ENCODE peak calls at places on chromosomes 7 and 10, in five cellular contexts. D is HepG2, T is esophagus muscularis mucosa, B is GM12878, J is SK-N-SH. P is an unnamed sample.

GRCh38 chr7:143372070-143372469 is 9.1 kb upstream of the ZYX start:
- DNase-seq in D (no peak), T (no peak), B (no peak), J (no peak), P (peak)

GRCh38 chr10:34047389-34047788 is 712.9 kb upstream of the NRP1 start:
- DNase-seq in D (no peak), T (no peak), B (no peak), J (no peak), P (no peak)

GRCh38 chr7:27901028-27901760 is 161.2 kb downstream of the TAX1BP1 start:
- DNase-seq in D (no peak), T (no peak), B (peak), J (no peak), P (no peak)

GRCh38 chr10:121559321-121559720 is 38.9 kb downstream of the FGFR2 start:
- DNase-seq in D (no peak), T (no peak), B (no peak), J (peak), P (no peak)

GRCh38 chr10:26410356-26410755 is 27.8 kb upstream of the APBB1IP start:
- DNase-seq in D (no peak), T (peak), B (no peak), J (no peak), P (no peak)

GRCh38 chr7:95686109-95686508 is 86.2 kb upstream of the DYNC1I1 start:
- DNase-seq in D (peak), T (no peak), B (no peak), J (peak), P (peak)

GRCh38 chr10:34102237-34102673 is 712.8 kb downstream of the PARD3 start:
- DNase-seq in D (no peak), T (peak), B (no peak), J (peak), P (peak)

GRCh38 chr10:30284860-30285594 is 64.1 kb downstream of the MTPAP start:
- DNase-seq in D (no peak), T (no peak), B (peak), J (peak), P (no peak)

GRCh38 chr7:102045681-102046372 is 228.4 kb downstream of the CUX1 start:
- DNase-seq in D (no peak), T (no peak), B (peak), J (peak), P (no peak)

GRCh38 chr10:13349776-13350274 is 1.7 kb upstream of the SEPHS1 start:
- DNase-seq in D (no peak), T (no peak), B (no peak), J (peak), P (peak)

GRCh38 chr10:7085913-7086589 is 324.8 kb downstream of the SFMBT2 start:
- DNase-seq in D (no peak), T (no peak), B (no peak), J (no peak), P (no peak)

GRCh38 chr7:81632418-81632817 is 137.4 kb downstream of the HGF start:
- DNase-seq in D (no peak), T (no peak), B (no peak), J (no peak), P (no peak)

GRCh38 chr10:121444515-121444914 is 153.7 kb downstream of the FGFR2 start:
- DNase-seq in D (no peak), T (no peak), B (no peak), J (no peak), P (no peak)

GRCh38 chr7:153090757-153091156 is 331.2 kb downstream of the ACTR3B start:
- DNase-seq in D (no peak), T (no peak), B (no peak), J (no peak), P (no peak)

GRCh38 chr7:3138206-3138605 is 94.5 kb upstream of the CARD11 start:
- DNase-seq in D (no peak), T (no peak), B (no peak), J (no peak), P (no peak)

GRCh38 chr10:59654007-59654406 is 55.6 kb downstream of the SLC16A9 start:
- DNase-seq in D (no peak), T (no peak), B (no peak), J (no peak), P (no peak)

GRCh38 chr10:22230331-22230833 is 12.6 kb upstream of the EBLN1 start:
- DNase-seq in D (no peak), T (no peak), B (no peak), J (peak), P (no peak)

GRCh38 chr10:88664142-88664541 is at the start of gene LIPF:
- DNase-seq in D (no peak), T (no peak), B (no peak), J (no peak), P (no peak)

GRCh38 chr7:47039899-47040298 is 542.0 kb downstream of the TNS3 start:
- DNase-seq in D (no peak), T (peak), B (no peak), J (no peak), P (no peak)

GRCh38 chr10:34305189-34305588 is 509.9 kb downstream of the PARD3 start:
- DNase-seq in D (peak), T (no peak), B (no peak), J (no peak), P (no peak)

GRCh38 chr10:22252801-22253577 is 35.2 kb upstream of the EBLN1 start:
- DNase-seq in D (no peak), T (no peak), B (no peak), J (no peak), P (peak)

GRCh38 chr7:100674441-100675407 is 1.2 kb downstream of the GNB2 start:
- DNase-seq in D (no peak), T (no peak), B (no peak), J (peak), P (peak)

GRCh38 chr10:124734311-124735166 is 9.6 kb downstream of the FAM53B start:
- DNase-seq in D (no peak), T (peak), B (no peak), J (no peak), P (no peak)

GRCh38 chr10:88986549-88987242 is 3.9 kb upstream of the FAS start:
- DNase-seq in D (peak), T (no peak), B (no peak), J (peak), P (no peak)

GRCh38 chr7:22129166-22129565 is 183.5 kb upstream of the CDCA7L start:
- DNase-seq in D (no peak), T (no peak), B (no peak), J (no peak), P (no peak)

GRCh38 chr7:66356277-66356721 is 151.2 kb downstream of the TPST1 start:
- DNase-seq in D (no peak), T (no peak), B (no peak), J (no peak), P (no peak)

GRCh38 chr7:43761919-43762318 is 3.4 kb downstream of the BLVRA start:
- DNase-seq in D (no peak), T (peak), B (no peak), J (no peak), P (no peak)

GRCh38 chr7:777679-778078 is 50.6 kb upstream of the PRKAR1B start:
- DNase-seq in D (no peak), T (no peak), B (no peak), J (no peak), P (no peak)

DNA sequence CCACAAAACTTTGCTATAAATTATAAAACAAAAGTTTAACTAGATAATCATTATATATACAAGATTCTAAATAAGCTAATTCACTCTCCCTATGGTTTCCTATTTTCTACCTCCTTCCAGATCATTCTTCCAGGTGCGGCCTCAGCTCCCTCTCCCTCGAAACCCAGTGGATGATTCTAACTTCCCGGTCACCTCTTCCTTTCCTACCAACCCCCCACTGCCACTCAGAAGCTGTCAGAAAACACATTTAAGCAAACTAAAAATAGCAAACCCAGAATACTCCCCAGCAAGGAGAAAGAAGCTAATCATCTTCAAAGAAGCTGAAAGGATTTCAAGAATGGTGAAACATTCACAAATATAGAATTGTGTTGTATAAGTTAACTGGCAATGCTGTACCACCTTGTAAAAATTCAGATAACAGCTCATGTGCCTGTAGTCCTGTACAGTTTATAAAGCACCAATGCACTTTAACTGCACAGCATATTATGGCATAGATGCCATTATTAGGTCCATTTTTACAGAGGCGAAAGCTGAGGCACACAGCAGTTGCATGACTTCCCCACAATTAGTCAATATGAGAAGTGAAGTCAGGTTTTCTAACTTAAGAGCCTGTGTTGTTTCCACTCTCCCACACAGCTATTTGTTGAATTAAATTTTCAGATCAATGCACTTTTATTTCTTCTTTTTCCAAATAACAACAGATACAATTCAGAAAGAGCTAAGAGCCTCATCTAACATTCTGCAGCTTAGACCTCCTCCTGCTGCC is 13.7 kb upstream of the DNTT start:
- DNase-seq in D (no peak), T (no peak), B (peak), J (no peak), P (no peak)
- TF ChIP-seq POLR2AphosphoS5 in D (no peak), T (no peak), B (no peak), J (no peak), P (no peak)

DNA sequence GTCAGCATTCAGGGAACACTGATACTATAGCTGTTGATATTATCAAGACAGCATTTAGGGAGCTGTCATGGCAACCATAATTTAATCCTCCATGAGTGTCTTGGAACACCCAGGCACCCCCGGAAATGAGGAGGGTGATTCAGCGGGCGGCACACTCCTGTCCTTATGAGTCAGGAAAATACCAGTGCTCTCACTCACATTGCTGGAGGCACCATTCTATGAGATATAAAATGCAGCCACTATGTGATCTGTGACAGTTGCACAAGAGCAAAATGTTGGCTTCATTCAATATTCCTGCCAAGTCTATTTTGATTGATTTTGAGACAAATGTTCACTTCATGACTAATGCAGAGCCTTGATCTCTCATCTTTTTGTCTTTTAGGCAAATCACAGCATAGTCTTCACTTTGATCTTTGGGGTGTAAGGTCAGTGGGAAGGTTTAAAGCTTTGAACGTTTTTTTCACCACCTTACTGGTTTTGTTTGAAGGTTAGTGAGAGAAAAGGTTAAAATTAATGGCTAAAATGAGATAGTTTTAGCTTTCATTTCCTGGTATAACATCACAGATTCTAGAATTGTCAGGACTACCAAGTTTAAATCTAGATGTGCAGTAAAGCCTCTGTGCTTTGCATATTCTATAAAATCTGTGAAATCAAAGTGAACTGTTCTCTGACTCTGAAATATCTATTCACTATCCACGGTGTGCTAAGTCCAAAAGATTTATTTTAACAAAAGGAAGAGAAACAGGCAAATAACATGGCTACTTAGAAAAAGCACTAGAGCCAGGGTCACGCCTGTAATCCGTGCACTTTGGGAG is 12.4 kb upstream of the ARHGAP12 start:
- DNase-seq in D (peak), T (no peak), B (no peak), J (peak), P (no peak)
- TF ChIP-seq EP300 in D (peak), T (no peak), B (no peak), J (peak), P (no peak)

DNA sequence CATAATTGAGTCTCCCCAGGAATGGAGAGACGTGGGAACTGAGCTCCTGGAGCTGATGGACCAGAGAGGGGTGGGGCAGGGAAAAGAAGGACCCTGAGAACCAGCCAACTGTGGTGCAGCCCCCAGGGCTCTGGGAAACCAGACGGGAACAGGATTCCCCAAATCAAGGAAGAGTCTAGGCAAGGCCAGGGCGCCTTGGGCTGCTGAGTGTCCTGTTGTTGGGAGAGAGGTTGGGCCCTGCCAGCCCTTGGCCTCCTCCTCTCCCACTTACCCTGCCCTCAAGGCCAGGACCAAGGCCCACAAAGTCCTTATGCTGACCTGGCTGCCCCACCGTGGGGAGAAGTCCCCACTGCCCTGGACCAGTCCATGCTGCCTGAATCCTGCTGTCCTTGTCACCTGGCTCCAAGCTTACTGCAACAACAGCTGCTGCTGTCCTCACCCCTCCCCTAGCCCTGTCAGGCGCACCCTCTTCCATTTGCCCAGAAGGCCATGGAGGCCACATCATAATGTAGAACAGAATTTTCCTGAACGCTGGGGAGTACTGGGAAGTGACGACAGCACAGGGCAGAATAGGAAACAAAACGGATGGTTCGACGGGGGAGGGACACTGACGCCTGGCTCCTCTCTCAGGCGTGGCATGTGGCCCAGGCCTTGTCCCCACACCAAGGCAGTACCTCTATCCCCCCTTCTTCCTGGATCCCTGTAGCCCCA is 132.9 kb upstream of the ZMIZ1 start:
- DNase-seq in D (no peak), T (no peak), B (no peak), J (no peak), P (no peak)
- TF ChIP-seq POLR2AphosphoS5 in D (no peak), T (no peak), B (no peak), J (no peak), P (no peak)

DNA sequence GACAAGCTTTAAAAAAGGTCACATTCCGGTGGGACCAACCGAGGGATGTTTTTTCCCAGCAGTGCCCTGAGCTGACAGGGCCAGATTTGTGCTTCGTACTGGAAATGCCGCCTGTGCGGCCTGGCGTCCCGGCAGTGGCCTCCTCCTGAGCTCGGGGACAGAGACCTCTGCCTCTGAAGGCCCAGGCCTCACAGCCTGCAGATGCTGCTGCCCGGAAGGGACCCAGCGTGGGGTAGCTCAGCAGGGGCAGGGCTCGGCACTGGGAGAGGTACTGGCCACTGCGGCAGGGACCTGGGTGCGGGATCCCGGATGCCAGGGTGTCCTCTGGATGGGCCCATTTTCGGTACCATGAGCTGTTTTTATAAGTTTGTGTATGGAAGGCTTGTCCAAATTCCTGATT is 52.4 kb upstream of the CFAP46 start:
- DNase-seq in D (no peak), T (no peak), B (no peak), J (no peak), P (no peak)
- TF ChIP-seq EP300 in D (no peak), T (no peak), B (no peak), J (no peak), P (no peak)

GRCh38 chr7:129166745-129167144 is 21.7 kb upstream of the SMO start:
- DNase-seq in D (no peak), T (no peak), B (peak), J (no peak), P (no peak)
- TF ChIP-seq POLR2AphosphoS5 in D (no peak), T (no peak), B (peak), J (no peak), P (no peak)

GRCh38 chr7:122802211-122802833 is 83.9 kb downstream of the CADPS2 start:
- DNase-seq in D (no peak), T (no peak), B (no peak), J (no peak), P (peak)
- TF ChIP-seq EP300 in D (no peak), T (no peak), B (no peak), J (no peak), P (no peak)

GRCh38 chr10:5889624-5890518 is at the start of the genes ANKRD16 and FBH1:
- DNase-seq in D (peak), T (peak), B (peak), J (peak), P (peak)

GRCh38 chr10:5890519-5890878 is 456 bp downstream of the FBH1 start:
- DNase-seq in D (peak), T (no peak), B (no peak), J (peak), P (peak)

GRCh38 chr10:5893321-5893720 is 3.3 kb downstream of the FBH1 start:
- DNase-seq in D (no peak), T (no peak), B (no peak), J (no peak), P (no peak)

GRCh38 chr10:5891009-5891408 is 966 bp downstream of the FBH1 start:
- DNase-seq in D (no peak), T (no peak), B (no peak), J (no peak), P (no peak)

DNA sequence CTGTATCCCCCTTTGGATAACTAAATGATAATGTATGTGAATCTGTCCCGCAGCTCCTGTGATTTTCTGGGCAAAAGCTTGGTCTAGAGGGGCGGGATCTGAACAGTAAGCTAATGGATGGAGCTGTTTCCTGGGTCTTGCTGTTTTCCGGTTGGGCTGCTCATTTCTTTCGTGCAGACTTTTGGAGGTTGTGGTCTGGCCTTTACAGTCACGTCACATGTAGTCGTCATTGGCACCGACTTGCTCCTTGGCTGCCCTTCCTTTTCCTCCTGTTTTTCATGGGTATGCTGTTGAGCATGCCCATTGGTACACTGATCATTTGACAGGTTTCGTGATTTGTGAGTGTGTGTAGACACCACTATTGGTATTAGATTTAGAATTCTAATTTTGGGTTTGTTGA is 2.0 kb downstream of the FBH1 start:
- DNase-seq in D (no peak), T (no peak), B (no peak), J (no peak), P (no peak)
- TF ChIP-seq POLR2AphosphoS5 in D (no peak), T (no peak), B (no peak), J (no peak), P (no peak)

GRCh38 chr7:135745702-135746312 is 2.8 kb downstream of the FAM180A start:
- DNase-seq in D (no peak), T (no peak), B (no peak), J (no peak), P (peak)
- TF ChIP-seq EP300 in D (no peak), T (no peak), B (no peak), J (no peak), P (no peak)

GRCh38 chr10:96641396-96641795 is 54.6 kb upstream of the TM9SF3 start:
- DNase-seq in D (no peak), T (no peak), B (no peak), J (no peak), P (no peak)

GRCh38 chr10:96642973-96643372 is 56.2 kb upstream of the TM9SF3 start:
- DNase-seq in D (peak), T (no peak), B (no peak), J (peak), P (peak)

GRCh38 chr10:96643920-96644319 is 57.1 kb upstream of the TM9SF3 start:
- DNase-seq in D (no peak), T (no peak), B (no peak), J (no peak), P (no peak)

GRCh38 chr10:96641896-96642295 is 55.1 kb upstream of the TM9SF3 start:
- DNase-seq in D (no peak), T (no peak), B (no peak), J (no peak), P (no peak)

GRCh38 chr10:96642530-96642929 is 55.7 kb upstream of the TM9SF3 start:
- DNase-seq in D (no peak), T (no peak), B (no peak), J (no peak), P (no peak)
- TF ChIP-seq POLR2AphosphoS5 in D (no peak), T (no peak), B (no peak), J (no peak), P (no peak)

DNA sequence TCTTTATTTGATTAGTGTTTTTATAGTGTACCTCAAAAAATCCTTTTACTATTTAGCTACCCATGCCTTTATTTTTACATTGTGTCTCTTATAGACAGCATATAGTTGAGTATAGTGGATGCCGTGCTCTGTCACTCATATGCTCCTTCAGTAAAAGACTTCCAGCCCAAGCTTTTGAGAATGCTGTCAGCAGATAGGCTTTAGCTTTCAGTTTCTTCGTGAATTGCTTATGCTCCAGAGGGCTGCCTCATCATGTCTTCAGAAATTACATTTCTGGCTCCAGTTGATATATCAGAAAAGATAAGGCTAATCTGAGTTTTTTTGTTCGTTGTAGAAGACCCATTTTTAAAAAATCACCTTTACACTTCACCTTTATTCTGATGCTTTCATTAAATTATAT is 332.0 kb downstream of the NXPH1 start:
- DNase-seq in D (no peak), T (no peak), B (no peak), J (no peak), P (no peak)
- TF ChIP-seq EP300 in D (no peak), T (no peak), B (no peak), J (no peak), P (no peak)

P was measured in sigmoid colon.